ENCODE peak calls at places on chromosomes 5 and 9, in five cellular contexts. U is right lobe of liver, J is left ventricle myocardium inferior, K is HCT116, M is uterus. D is an unnamed sample.

GRCh38 chr5:172700686-172701324 is 59.7 kb downstream of the NEURL1B start:
- DNase-seq in M (no peak), U (peak; percentile 4), K (no peak), J (no peak), D (no peak)

GRCh38 chr5:174311531-174312269 is 266.2 kb downstream of the NSG2 start:
- DNase-seq in K (no peak), U (peak; percentile 78), M (peak; percentile 21), J (peak; percentile 67), D (peak; percentile 39)

GRCh38 chr9:137272241-137273094 is 5.1 kb upstream of the TOR4A start:
- DNase-seq in K (no peak), M (no peak), J (no peak), U (no peak), D (no peak)

GRCh38 chr5:6342689-6343315 is 35.5 kb downstream of the MED10 start:
- DNase-seq in K (no peak), U (no peak), J (no peak), M (no peak), D (no peak)

GRCh38 chr5:97094579-97095317 is 47.7 kb downstream of the LIX1 start:
- DNase-seq in J (no peak), K (no peak), M (no peak), U (no peak), D (no peak)

GRCh38 chr5:139394123-139394653 is 716 bp downstream of the PROB1 start:
- DNase-seq in M (peak; percentile 48), U (no peak), J (peak; percentile 62), K (no peak), D (no peak)

GRCh38 chr9:70112981-70113380 is 69.3 kb downstream of the MAMDC2 start:
- DNase-seq in K (no peak), J (no peak), U (no peak), M (no peak), D (no peak)

GRCh38 chr5:134738963-134739661 is 764 bp downstream of the CAMLG start:
- DNase-seq in M (no peak), K (peak; percentile 55), J (no peak), U (no peak), D (no peak)

GRCh38 chr9:99560561-99560960 is 261.1 kb upstream of the NR4A3 start:
- DNase-seq in K (no peak), M (no peak), J (no peak), U (no peak), D (no peak)

GRCh38 chr9:133960568-133961129 is 31.5 kb downstream of the VAV2 start:
- DNase-seq in U (peak; percentile 54), K (no peak), M (no peak), J (no peak), D (no peak)

GRCh38 chr5:8949908-8950307 is 596.0 kb downstream of the SEMA5A start:
- DNase-seq in U (no peak), K (no peak), M (no peak), J (no peak), D (no peak)

GRCh38 chr9:19116391-19116790 is 10.9 kb downstream of the PLIN2 start:
- DNase-seq in U (no peak), K (no peak), J (peak; percentile 60), M (peak; percentile 36), D (no peak)

GRCh38 chr5:135323227-135323626 is 75.8 kb downstream of the MACROH2A1 start:
- DNase-seq in U (no peak), M (no peak), K (no peak), J (no peak), D (no peak)

GRCh38 chr5:100777680-100778281 is 125.3 kb downstream of the ST8SIA4 start:
- DNase-seq in U (no peak), M (no peak), K (peak; percentile 29), J (no peak), D (no peak)

GRCh38 chr5:172642511-172642910 is 1.4 kb downstream of the NEURL1B start:
- DNase-seq in M (no peak), J (no peak), K (no peak), U (no peak), D (no peak)

GRCh38 chr5:125560476-125561225 is 814.2 kb upstream of the ZNF608 start:
- DNase-seq in M (no peak), J (no peak), K (no peak), U (no peak), D (no peak)

GRCh38 chr9:134625361-134626140 is 16.1 kb upstream of the COL5A1 start:
- DNase-seq in M (peak; percentile 3), J (no peak), U (no peak), K (no peak), D (no peak)

GRCh38 chr9:98429613-98430012 is 174.2 kb upstream of the TBC1D2 start:
- DNase-seq in M (no peak), J (no peak), K (no peak), U (no peak), D (no peak)

GRCh38 chr5:1312206-1312605 is 17.3 kb upstream of the TERT start:
- DNase-seq in M (no peak), K (no peak), J (peak; percentile 10), U (no peak), D (peak; percentile 35)

GRCh38 chr9:93288891-93289883 is 105.2 kb downstream of the WNK2 start:
- DNase-seq in M (peak; percentile 26), K (no peak), U (no peak), J (no peak), D (no peak)

DNA sequence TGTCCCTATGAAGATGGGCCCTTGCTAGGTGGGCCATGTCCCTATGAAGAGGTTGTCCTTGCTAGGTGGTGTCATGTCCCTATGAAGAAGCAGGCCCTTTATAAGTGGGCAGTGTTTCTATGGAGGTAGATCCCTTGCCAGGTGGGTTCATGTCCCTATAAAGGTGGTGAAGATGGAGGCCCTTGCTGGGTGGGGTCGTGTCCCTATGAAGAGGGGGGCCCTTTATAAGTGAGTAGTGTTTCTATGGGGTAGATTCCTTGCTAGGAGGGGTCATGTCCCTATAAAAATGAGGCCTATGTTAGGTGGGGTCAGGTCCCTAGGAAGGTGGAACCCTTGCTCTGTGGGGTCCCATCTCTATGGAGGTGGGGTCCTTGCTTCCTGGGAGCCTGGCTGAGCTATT is 283.4 kb upstream of the IRX2 start:
- DNase-seq in J (no peak), M (no peak), K (no peak), U (no peak), D (no peak)
- H3K9me3 ChIP-seq in J (peaks cover 8% of the 10 kb centered on the region), M (no peaks in the 10 kb centered on the region), K (no peaks in the 10 kb centered on the region), U (no peaks in the 10 kb centered on the region), D (no peaks in the 10 kb centered on the region)

GRCh38 chr5:178931846-178932760 is 8.9 kb upstream of the ZNF454 start:
- DNase-seq in K (no peak), U (no peak), M (no peak), J (no peak), D (no peak)
- H3K9me3 ChIP-seq in K (peaks cover 45% of the 10 kb centered on the region), U (no peaks in the 10 kb centered on the region), M (peaks cover 79% of the 10 kb centered on the region), J (peaks cover 99% of the 10 kb centered on the region), D (peaks cover 51% of the 10 kb centered on the region)

GRCh38 chr9:111527347-111527746 is 2.4 kb downstream of the ZNF483 start:
- DNase-seq in M (no peak), U (no peak), J (no peak), K (no peak), D (no peak)
- H3K9me3 ChIP-seq in M (no peaks in the 10 kb centered on the region), U (no peaks in the 10 kb centered on the region), J (peaks cover 2% of the 10 kb centered on the region), K (no peaks in the 10 kb centered on the region), D (no peaks in the 10 kb centered on the region)

GRCh38 chr5:141384471-141385267 is 2.1 kb downstream of the PCDHGA7 start:
- DNase-seq in J (no peak), U (no peak), K (no peak), M (no peak), D (no peak)

GRCh38 chr5:141388661-141389060 is 1.2 kb downstream of the PCDHGB4 start:
- DNase-seq in K (no peak), U (no peak), J (no peak), M (no peak), D (no peak)

GRCh38 chr5:141393267-141393666 is 834 bp downstream of the PCDHGA8 start:
- DNase-seq in J (no peak), U (no peak), K (no peak), M (no peak), D (no peak)

GRCh38 chr5:141392429-141393198 is at the start of gene PCDHGA8:
- DNase-seq in U (no peak), K (peak; percentile 21), J (no peak), M (no peak), D (no peak)

DNA sequence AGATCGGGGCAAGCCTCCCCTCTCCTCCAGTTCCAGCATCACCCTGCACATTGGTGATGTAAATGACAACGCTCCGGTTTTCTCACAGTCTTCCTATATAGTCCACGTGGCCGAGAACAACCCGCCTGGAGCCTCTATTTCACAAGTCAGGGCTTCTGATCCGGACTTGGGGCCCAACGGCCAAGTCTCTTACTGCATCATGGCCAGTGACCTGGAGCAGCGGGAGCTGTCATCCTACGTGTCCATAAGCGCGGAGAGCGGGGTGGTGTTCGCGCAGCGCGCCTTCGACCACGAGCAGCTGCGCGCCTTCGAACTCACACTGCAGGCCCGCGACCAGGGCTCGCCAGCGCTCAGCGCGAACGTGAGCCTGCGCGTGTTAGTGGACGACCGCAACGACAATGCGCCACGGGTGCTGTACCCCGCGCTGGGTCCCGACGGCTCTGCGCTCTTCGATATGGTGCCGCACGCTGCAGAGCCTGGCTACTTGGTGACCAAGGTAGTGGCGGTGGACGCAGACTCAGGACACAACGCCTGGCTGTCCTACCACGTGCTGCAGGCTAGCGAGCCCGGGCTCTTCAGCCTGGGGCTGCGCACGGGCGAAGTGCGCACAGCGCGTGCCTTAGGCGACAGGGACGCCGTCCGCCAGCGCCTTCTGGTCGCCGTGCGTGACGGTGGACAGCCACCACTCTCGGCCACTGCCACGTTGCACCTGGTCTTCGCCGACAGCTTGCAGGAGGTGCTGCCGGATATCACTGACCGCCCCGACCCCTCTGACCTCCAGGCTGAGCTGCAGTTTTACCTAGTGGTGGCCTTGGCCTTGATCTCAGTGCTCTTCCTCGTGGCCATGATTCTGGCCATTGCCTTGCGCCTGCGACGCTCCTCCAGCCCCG is 1.9 kb downstream of the PCDHGB4 start:
- DNase-seq in M (no peak), K (no peak), U (no peak), J (no peak), D (no peak)
- H3K9me3 ChIP-seq in M (peaks cover 86% of the 10 kb centered on the region), K (no peaks in the 10 kb centered on the region), U (no peaks in the 10 kb centered on the region), J (peaks cover 96% of the 10 kb centered on the region), D (peaks cover 21% of the 10 kb centered on the region)

DNA sequence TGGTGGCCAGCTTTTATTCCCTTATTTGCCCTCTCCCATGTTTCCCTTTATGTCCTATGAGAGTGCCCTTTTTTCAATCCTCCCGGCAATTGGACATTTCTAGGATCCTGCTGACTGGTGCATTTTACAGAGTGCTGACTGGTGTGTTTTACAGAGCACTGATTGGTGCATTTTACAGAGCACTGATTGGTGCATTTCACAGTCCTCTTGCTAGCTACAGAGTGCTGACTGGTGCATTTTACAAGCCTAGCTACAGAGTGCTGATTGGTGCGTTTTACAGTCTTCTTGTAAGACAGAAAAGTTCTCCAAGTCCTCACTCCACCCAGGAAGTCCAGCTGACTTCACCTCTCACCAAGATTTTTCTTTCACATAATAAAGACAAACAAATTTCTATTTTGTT is 15.4 kb upstream of the FANCC start:
- DNase-seq in M (no peak), K (no peak), U (no peak), J (no peak), D (no peak)
- H3K9me3 ChIP-seq in M (no peaks in the 10 kb centered on the region), K (peaks cover 1% of the 10 kb centered on the region), U (no peaks in the 10 kb centered on the region), J (peaks cover 3% of the 10 kb centered on the region), D (no peaks in the 10 kb centered on the region)

GRCh38 chr9:80292231-80292630 is 720.5 kb downstream of the TLE4 start:
- DNase-seq in J (no peak), M (no peak), K (no peak), U (no peak), D (no peak)
- H3K9me3 ChIP-seq in J (peaks cover 18% of the 10 kb centered on the region), M (no peaks in the 10 kb centered on the region), K (no peaks in the 10 kb centered on the region), U (no peaks in the 10 kb centered on the region), D (no peaks in the 10 kb centered on the region)

GRCh38 chr5:103327451-103327850 is 68.9 kb downstream of the MACIR start:
- DNase-seq in J (no peak), U (no peak), K (no peak), M (no peak), D (no peak)
- H3K9me3 ChIP-seq in J (no peaks in the 10 kb centered on the region), U (no peaks in the 10 kb centered on the region), K (no peaks in the 10 kb centered on the region), M (no peaks in the 10 kb centered on the region), D (no peaks in the 10 kb centered on the region)

D was measured in T-helper 17 cell.